ENCODE peak calls at places on chromosomes 13 and 19, in seven cellular contexts. One of them, this sample, is unnamed.

GRCh38 chr13:32211788-32212187 is 103.4 kb downstream of the ZAR1L start:
- DNase-seq in heart left ventricle: peak
- DNase-seq in ovary: no peak
- DNase-seq in tibial nerve: no peak
- DNase-seq in HCT116: no peak
- DNase-seq in lower leg skin: no peak
- DNase-seq in body of pancreas: no peak
- DNase-seq in this sample: no peak

GRCh38 chr19:49862411-49863253 is 4.7 kb downstream of the PNKP start:
- DNase-seq in heart left ventricle: no peak
- DNase-seq in ovary: peak
- DNase-seq in tibial nerve: no peak
- DNase-seq in HCT116: no peak
- DNase-seq in lower leg skin: no peak
- DNase-seq in body of pancreas: no peak
- DNase-seq in this sample: no peak

GRCh38 chr13:48977973-48978372 is 2.3 kb downstream of the FNDC3A start:
- DNase-seq in heart left ventricle: no peak
- DNase-seq in ovary: no peak
- DNase-seq in tibial nerve: no peak
- DNase-seq in HCT116: no peak
- DNase-seq in lower leg skin: no peak
- DNase-seq in body of pancreas: no peak
- DNase-seq in this sample: no peak

GRCh38 chr19:42601811-42602443 is 7.2 kb upstream of the CEACAM8 start:
- DNase-seq in heart left ventricle: no peak
- DNase-seq in ovary: no peak
- DNase-seq in tibial nerve: no peak
- DNase-seq in HCT116: no peak
- DNase-seq in lower leg skin: no peak
- DNase-seq in body of pancreas: no peak
- DNase-seq in this sample: no peak

GRCh38 chr19:39132344-39132969 is 6.9 kb downstream of the PAK4 start:
- DNase-seq in heart left ventricle: no peak
- DNase-seq in ovary: no peak
- DNase-seq in tibial nerve: no peak
- DNase-seq in HCT116: no peak
- DNase-seq in lower leg skin: no peak
- DNase-seq in body of pancreas: no peak
- DNase-seq in this sample: no peak

GRCh38 chr19:5823579-5824281 is 15.8 kb downstream of the FUT6 start:
- DNase-seq in heart left ventricle: no peak
- DNase-seq in ovary: no peak
- DNase-seq in tibial nerve: no peak
- DNase-seq in HCT116: no peak
- DNase-seq in lower leg skin: no peak
- DNase-seq in body of pancreas: peak
- DNase-seq in this sample: no peak

GRCh38 chr19:46981296-46981695 is 38.3 kb upstream of the NPAS1 start:
- DNase-seq in heart left ventricle: no peak
- DNase-seq in ovary: no peak
- DNase-seq in tibial nerve: no peak
- DNase-seq in HCT116: no peak
- DNase-seq in lower leg skin: no peak
- DNase-seq in body of pancreas: no peak
- DNase-seq in this sample: no peak

GRCh38 chr13:66994097-66994496 is 236.0 kb downstream of the PCDH9 start:
- DNase-seq in heart left ventricle: peak
- DNase-seq in ovary: no peak
- DNase-seq in tibial nerve: peak
- DNase-seq in HCT116: no peak
- DNase-seq in lower leg skin: no peak
- DNase-seq in body of pancreas: peak
- DNase-seq in this sample: no peak

GRCh38 chr13:104365430-104365829 is 1299.2 kb upstream of the SLC10A2 start:
- DNase-seq in heart left ventricle: no peak
- DNase-seq in ovary: no peak
- DNase-seq in tibial nerve: no peak
- DNase-seq in HCT116: no peak
- DNase-seq in lower leg skin: no peak
- DNase-seq in body of pancreas: no peak
- DNase-seq in this sample: no peak

GRCh38 chr13:71629167-71629566 is 237.8 kb downstream of the DACH1 start:
- DNase-seq in heart left ventricle: no peak
- DNase-seq in ovary: no peak
- DNase-seq in tibial nerve: no peak
- DNase-seq in HCT116: no peak
- DNase-seq in lower leg skin: no peak
- DNase-seq in body of pancreas: no peak
- DNase-seq in this sample: no peak

GRCh38 chr13:98315466-98315865 is 138.4 kb upstream of the RNF113B start:
- DNase-seq in heart left ventricle: peak
- DNase-seq in ovary: no peak
- DNase-seq in tibial nerve: no peak
- DNase-seq in HCT116: no peak
- DNase-seq in lower leg skin: no peak
- DNase-seq in body of pancreas: no peak
- DNase-seq in this sample: no peak

GRCh38 chr19:3655402-3656072 is 28.9 kb upstream of the CACTIN start:
- DNase-seq in heart left ventricle: peak
- DNase-seq in ovary: peak
- DNase-seq in tibial nerve: no peak
- DNase-seq in HCT116: no peak
- DNase-seq in lower leg skin: no peak
- DNase-seq in body of pancreas: no peak
- DNase-seq in this sample: no peak

GRCh38 chr13:28494537-28494860 is 429 bp downstream of the FLT1 start:
- DNase-seq in heart left ventricle: peak
- DNase-seq in ovary: no peak
- DNase-seq in tibial nerve: no peak
- DNase-seq in HCT116: no peak
- DNase-seq in lower leg skin: no peak
- DNase-seq in body of pancreas: no peak
- DNase-seq in this sample: no peak

GRCh38 chr19:46963093-46963734 is 56.4 kb upstream of the NPAS1 start:
- DNase-seq in heart left ventricle: no peak
- DNase-seq in ovary: no peak
- DNase-seq in tibial nerve: no peak
- DNase-seq in HCT116: no peak
- DNase-seq in lower leg skin: no peak
- DNase-seq in body of pancreas: no peak
- DNase-seq in this sample: no peak

GRCh38 chr13:50592412-50593145 is 250.9 kb downstream of the DLEU7 start:
- DNase-seq in heart left ventricle: no peak
- DNase-seq in ovary: no peak
- DNase-seq in tibial nerve: no peak
- DNase-seq in HCT116: no peak
- DNase-seq in lower leg skin: no peak
- DNase-seq in body of pancreas: no peak
- DNase-seq in this sample: no peak

GRCh38 chr13:29481603-29482002 is 113.9 kb downstream of the SLC7A1 start:
- DNase-seq in heart left ventricle: no peak
- DNase-seq in ovary: no peak
- DNase-seq in tibial nerve: no peak
- DNase-seq in HCT116: no peak
- DNase-seq in lower leg skin: no peak
- DNase-seq in body of pancreas: no peak
- DNase-seq in this sample: no peak

GRCh38 chr13:21557995-21558394 is 46.0 kb downstream of the MICU2 start:
- DNase-seq in heart left ventricle: no peak
- DNase-seq in ovary: no peak
- DNase-seq in tibial nerve: no peak
- DNase-seq in HCT116: peak
- DNase-seq in lower leg skin: no peak
- DNase-seq in body of pancreas: no peak
- DNase-seq in this sample: no peak

GRCh38 chr19:33498391-33499000 is 23.1 kb downstream of the PEPD start:
- DNase-seq in heart left ventricle: no peak
- DNase-seq in ovary: no peak
- DNase-seq in tibial nerve: no peak
- DNase-seq in HCT116: no peak
- DNase-seq in lower leg skin: no peak
- DNase-seq in body of pancreas: no peak
- DNase-seq in this sample: no peak

GRCh38 chr13:48615017-48615416 is 38.7 kb upstream of the CYSLTR2 start:
- DNase-seq in heart left ventricle: no peak
- DNase-seq in ovary: no peak
- DNase-seq in tibial nerve: no peak
- DNase-seq in HCT116: no peak
- DNase-seq in lower leg skin: no peak
- DNase-seq in body of pancreas: no peak
- DNase-seq in this sample: no peak

GRCh38 chr19:50777830-50778303 is 7.6 kb downstream of the GPR32 start:
- DNase-seq in heart left ventricle: no peak
- DNase-seq in ovary: no peak
- DNase-seq in tibial nerve: no peak
- DNase-seq in HCT116: no peak
- DNase-seq in lower leg skin: no peak
- DNase-seq in body of pancreas: no peak
- DNase-seq in this sample: no peak

DNA sequence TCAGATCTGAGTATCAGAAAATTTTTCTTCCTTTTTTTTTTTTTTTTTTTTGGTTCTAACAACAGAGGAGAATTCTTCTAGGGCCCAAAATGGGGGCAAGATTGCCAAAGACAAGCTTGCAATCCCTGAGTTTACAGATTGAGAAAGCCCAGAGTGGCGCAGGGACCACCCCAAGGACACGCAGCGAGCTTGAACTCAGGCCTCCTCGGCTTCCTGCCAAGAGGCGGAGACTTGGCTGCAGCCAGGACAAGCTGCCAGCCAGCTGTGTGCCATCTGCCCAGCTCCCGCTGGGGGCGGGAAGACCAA is 508 bp upstream of the MRPL34 start:
- DNase-seq in heart left ventricle: no peak
- DNase-seq in ovary: no peak
- DNase-seq in tibial nerve: peak
- DNase-seq in HCT116: no peak
- DNase-seq in lower leg skin: no peak
- DNase-seq in body of pancreas: no peak
- DNase-seq in this sample: no peak
- H3K4me3 ChIP-seq in heart left ventricle: peak
- H3K4me3 ChIP-seq in ovary: peak
- H3K4me3 ChIP-seq in tibial nerve: peak
- H3K4me3 ChIP-seq in HCT116: no peak
- H3K4me3 ChIP-seq in lower leg skin: no peak
- H3K4me3 ChIP-seq in body of pancreas: no peak
- H3K4me3 ChIP-seq in this sample: peak

GRCh38 chr19:8831373-8831772 is 731 bp downstream of the ZNF558 start:
- DNase-seq in heart left ventricle: no peak
- DNase-seq in ovary: no peak
- DNase-seq in tibial nerve: no peak
- DNase-seq in HCT116: no peak
- DNase-seq in lower leg skin: no peak
- DNase-seq in body of pancreas: no peak
- DNase-seq in this sample: no peak

GRCh38 chr19:8835877-8836276 is 3.7 kb downstream of the MBD3L1 start:
- DNase-seq in heart left ventricle: no peak
- DNase-seq in ovary: no peak
- DNase-seq in tibial nerve: no peak
- DNase-seq in HCT116: no peak
- DNase-seq in lower leg skin: no peak
- DNase-seq in body of pancreas: no peak
- DNase-seq in this sample: no peak

GRCh38 chr19:8835446-8835845 is 3.3 kb downstream of the MBD3L1 start:
- DNase-seq in heart left ventricle: no peak
- DNase-seq in ovary: no peak
- DNase-seq in tibial nerve: no peak
- DNase-seq in HCT116: no peak
- DNase-seq in lower leg skin: no peak
- DNase-seq in body of pancreas: no peak
- DNase-seq in this sample: no peak

GRCh38 chr19:8831832-8832131 is 322 bp downstream of the ZNF558 start:
- DNase-seq in heart left ventricle: no peak
- DNase-seq in ovary: no peak
- DNase-seq in tibial nerve: no peak
- DNase-seq in HCT116: no peak
- DNase-seq in lower leg skin: peak
- DNase-seq in body of pancreas: no peak
- DNase-seq in this sample: no peak

GRCh38 chr19:8832132-8833021 is at the start of the genes MBD3L1 and ZNF558:
- DNase-seq in heart left ventricle: peak
- DNase-seq in ovary: peak
- DNase-seq in tibial nerve: peak
- DNase-seq in HCT116: peak
- DNase-seq in lower leg skin: peak
- DNase-seq in body of pancreas: peak
- DNase-seq in this sample: peak
- TF ChIP-seq POLR2A in heart left ventricle: peak
- TF ChIP-seq POLR2A in ovary: peak
- TF ChIP-seq POLR2A in tibial nerve: peak
- TF ChIP-seq POLR2A in HCT116: peak
- TF ChIP-seq POLR2A in lower leg skin: no peak
- TF ChIP-seq POLR2A in body of pancreas: peak
- TF ChIP-seq POLR2A in this sample: peak

GRCh38 chr19:10517361-10517759 is at the start of gene S1PR5:
- DNase-seq in heart left ventricle: peak
- DNase-seq in ovary: no peak
- DNase-seq in tibial nerve: no peak
- DNase-seq in HCT116: no peak
- DNase-seq in lower leg skin: no peak
- DNase-seq in body of pancreas: peak
- DNase-seq in this sample: no peak
- H3K4me3 ChIP-seq in heart left ventricle: peak
- H3K4me3 ChIP-seq in ovary: no peak
- H3K4me3 ChIP-seq in tibial nerve: peak
- H3K4me3 ChIP-seq in HCT116: peak
- H3K4me3 ChIP-seq in lower leg skin: peak
- H3K4me3 ChIP-seq in body of pancreas: no peak
- H3K4me3 ChIP-seq in this sample: peak

DNA sequence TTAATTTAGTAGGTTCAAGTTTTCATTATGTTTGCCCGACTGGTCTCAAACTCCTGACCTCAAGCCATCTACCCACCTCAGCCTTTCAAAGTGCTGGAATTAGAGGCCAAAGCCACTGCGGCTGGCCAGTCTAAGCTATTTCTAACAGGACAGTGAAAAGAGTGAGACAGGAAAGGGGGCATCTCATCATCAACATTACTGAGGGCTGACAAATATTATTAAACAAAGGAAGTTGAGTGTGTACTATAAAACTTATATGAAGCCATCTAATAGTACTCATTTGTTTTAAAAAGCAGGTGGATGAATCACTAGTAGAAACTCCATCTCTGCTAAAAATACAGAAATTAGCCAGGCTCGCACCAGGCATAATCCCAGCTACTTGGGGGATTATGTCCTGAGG is 24.3 kb downstream of the ZNF611 start:
- DNase-seq in heart left ventricle: no peak
- DNase-seq in ovary: no peak
- DNase-seq in tibial nerve: no peak
- DNase-seq in HCT116: no peak
- DNase-seq in lower leg skin: no peak
- DNase-seq in body of pancreas: no peak
- DNase-seq in this sample: no peak
- TF ChIP-seq POLR2A in heart left ventricle: no peak
- TF ChIP-seq POLR2A in ovary: no peak
- TF ChIP-seq POLR2A in tibial nerve: no peak
- TF ChIP-seq POLR2A in HCT116: no peak
- TF ChIP-seq POLR2A in lower leg skin: no peak
- TF ChIP-seq POLR2A in body of pancreas: no peak
- TF ChIP-seq POLR2A in this sample: no peak

This sample was measured in prostate gland.